ENCODE peak calls at places on chromosomes 5 and 9, in six cellular contexts. M, C, G, K, L and J are unnamed samples.

GRCh38 chr5:72921103-72921502 is 34.7 kb upstream of the FCHO2 start:
- DNase-seq in M (no peak), C (no peak), G (no peak), K (no peak), L (no peak), J (no peak)

GRCh38 chr5:126514159-126515141 is 80.6 kb downstream of the ALDH7A1 start:
- DNase-seq in M (no peak), C (no peak), G (no peak), K (peak; percentile 59), L (no peak), J (no peak)

GRCh38 chr9:111212874-111213273 is 117.2 kb downstream of the OR2K2 start:
- DNase-seq in M (no peak), C (no peak), G (no peak), K (no peak), L (no peak), J (no peak)

GRCh38 chr5:53095931-53096525 is 13.5 kb downstream of the MOCS2 start:
- DNase-seq in M (peak; percentile 50), C (peak; percentile 11), G (peak; percentile 66), K (peak; percentile 78), L (no peak), J (no peak)

GRCh38 chr5:138841531-138841930 is 33.6 kb downstream of the LRRTM2 start:
- DNase-seq in M (no peak), C (no peak), G (no peak), K (no peak), L (no peak), J (no peak)

GRCh38 chr9:38768351-38768761 is 48.4 kb upstream of the FAM240B start:
- DNase-seq in M (no peak), C (no peak), G (no peak), K (no peak), L (no peak), J (no peak)

GRCh38 chr9:6686396-6686795 is 40.9 kb upstream of the GLDC start:
- DNase-seq in M (no peak), C (no peak), G (no peak), K (peak; percentile 18), L (no peak), J (no peak)

GRCh38 chr9:68697846-68698245 is 7.2 kb upstream of the PIP5K1B start:
- DNase-seq in M (no peak), C (no peak), G (no peak), K (no peak), L (no peak), J (no peak)

GRCh38 chr5:88555658-88556057 is 287.0 kb upstream of the TMEM161B start:
- DNase-seq in M (no peak), C (no peak), G (peak; percentile 56), K (no peak), L (no peak), J (no peak)

GRCh38 chr5:95124101-95124500 is 160.8 kb downstream of the MCTP1 start:
- DNase-seq in M (no peak), C (no peak), G (no peak), K (no peak), L (no peak), J (no peak)

GRCh38 chr5:123753349-123754166 is 241.6 kb downstream of the CSNK1G3 start:
- DNase-seq in M (no peak), C (no peak), G (no peak), K (no peak), L (no peak), J (no peak)

GRCh38 chr5:174724484-174725260 is at the start of gene MSX2:
- DNase-seq in M (peak; percentile 72), C (no peak), G (peak; percentile 91), K (peak; percentile 90), L (no peak), J (no peak)

GRCh38 chr9:72675586-72675985 is 154.2 kb downstream of the TMC1 start:
- DNase-seq in M (no peak), C (no peak), G (no peak), K (peak; percentile 51), L (no peak), J (no peak)

GRCh38 chr9:32334112-32334511 is 50.3 kb upstream of the ACO1 start:
- DNase-seq in M (no peak), C (no peak), G (no peak), K (no peak), L (no peak), J (no peak)

GRCh38 chr9:126459546-126459945 is 132.9 kb downstream of the MVB12B start:
- DNase-seq in M (no peak), C (no peak), G (no peak), K (no peak), L (no peak), J (no peak)

GRCh38 chr5:139358064-139358463 is 16.4 kb downstream of the PAIP2 start:
- DNase-seq in M (no peak), C (no peak), G (no peak), K (no peak), L (no peak), J (no peak)

GRCh38 chr5:20229286-20230005 is 241.4 kb upstream of the CDH18 start:
- DNase-seq in M (no peak), C (no peak), G (no peak), K (no peak), L (no peak), J (no peak)

GRCh38 chr5:4990017-4990416 is 150.1 kb upstream of the ADAMTS16 start:
- DNase-seq in M (no peak), C (no peak), G (no peak), K (no peak), L (no peak), J (no peak)

GRCh38 chr5:151864349-151864748 is 60.3 kb downstream of the GLRA1 start:
- DNase-seq in M (no peak), C (no peak), G (no peak), K (no peak), L (no peak), J (no peak)

GRCh38 chr9:116566677-116567488 is 120.2 kb upstream of the TRIM32 start:
- DNase-seq in M (no peak), C (no peak), G (no peak), K (peak; percentile 67), L (no peak), J (no peak)

GRCh38 chr5:73412597-73412988 is 36.0 kb downstream of the FOXD1 start:
- DNase-seq in M (no peak), C (no peak), G (no peak), K (peak; percentile 76), L (no peak), J (no peak)

GRCh38 chr5:103472820-103473219 is 89.8 kb downstream of the NUDT12 start:
- DNase-seq in M (no peak), C (no peak), G (no peak), K (peak; percentile 42), L (no peak), J (no peak)

GRCh38 chr9:111298111-111298510 is 31.9 kb downstream of the OR2K2 start:
- DNase-seq in M (no peak), C (no peak), G (no peak), K (no peak), L (no peak), J (no peak)

GRCh38 chr9:112809351-112809848 is 58.8 kb downstream of the SNX30 start:
- DNase-seq in M (no peak), C (peak; percentile 98), G (no peak), K (no peak), L (no peak), J (no peak)

GRCh38 chr5:20157089-20157488 is 169.1 kb upstream of the CDH18 start:
- DNase-seq in M (no peak), C (no peak), G (no peak), K (no peak), L (no peak), J (no peak)

GRCh38 chr5:170254056-170254455 is 21.3 kb downstream of the C5orf58 start:
- DNase-seq in M (no peak), C (peak; percentile 49), G (no peak), K (no peak), L (no peak), J (no peak)

GRCh38 chr5:31655491-31655890 is 16.6 kb downstream of the PDZD2 start:
- DNase-seq in M (no peak), C (no peak), G (no peak), K (no peak), L (no peak), J (no peak)

GRCh38 chr9:137280478-137281344 is 3.2 kb downstream of the TOR4A start:
- DNase-seq in M (no peak), C (no peak), G (peak; percentile 76), K (no peak), L (no peak), J (no peak)
- TF ChIP-seq CTCF in M (no peak), C (peak; percentile 15), G (peak; percentile 48), K (peak; percentile 50), L (peak; percentile 54), J (peak; percentile 29)

DNA sequence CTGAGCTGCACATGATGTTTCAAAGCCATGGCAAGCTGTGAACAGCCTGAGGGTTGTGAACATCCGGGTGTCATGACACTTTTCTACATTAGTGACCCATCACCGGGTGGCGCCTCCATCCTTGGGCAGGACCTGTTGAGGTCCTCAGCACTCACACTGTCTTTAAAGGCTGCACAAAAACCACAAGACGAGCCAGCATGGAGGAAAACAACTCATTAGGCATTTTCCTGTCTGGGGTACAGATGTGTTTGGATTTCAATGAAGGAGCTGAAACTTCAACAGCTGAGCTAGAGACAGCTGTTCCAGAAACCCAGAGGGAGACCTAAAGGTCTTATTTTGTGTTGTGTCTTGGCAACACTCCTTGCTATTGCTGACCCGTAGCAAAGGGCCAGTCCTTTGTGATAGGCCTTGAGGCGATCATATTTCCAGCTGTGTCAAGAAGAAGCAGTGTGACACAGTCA is 151.9 kb upstream of the VLDLR start:
- DNase-seq in M (peak; percentile 34), C (peak; percentile 7), G (peak; percentile 15), K (peak; percentile 64), L (no peak), J (no peak)
- TF ChIP-seq CTCF in M (no peak), C (no peak), G (no peak), K (no peak), L (no peak), J (peak; percentile 34)

DNA sequence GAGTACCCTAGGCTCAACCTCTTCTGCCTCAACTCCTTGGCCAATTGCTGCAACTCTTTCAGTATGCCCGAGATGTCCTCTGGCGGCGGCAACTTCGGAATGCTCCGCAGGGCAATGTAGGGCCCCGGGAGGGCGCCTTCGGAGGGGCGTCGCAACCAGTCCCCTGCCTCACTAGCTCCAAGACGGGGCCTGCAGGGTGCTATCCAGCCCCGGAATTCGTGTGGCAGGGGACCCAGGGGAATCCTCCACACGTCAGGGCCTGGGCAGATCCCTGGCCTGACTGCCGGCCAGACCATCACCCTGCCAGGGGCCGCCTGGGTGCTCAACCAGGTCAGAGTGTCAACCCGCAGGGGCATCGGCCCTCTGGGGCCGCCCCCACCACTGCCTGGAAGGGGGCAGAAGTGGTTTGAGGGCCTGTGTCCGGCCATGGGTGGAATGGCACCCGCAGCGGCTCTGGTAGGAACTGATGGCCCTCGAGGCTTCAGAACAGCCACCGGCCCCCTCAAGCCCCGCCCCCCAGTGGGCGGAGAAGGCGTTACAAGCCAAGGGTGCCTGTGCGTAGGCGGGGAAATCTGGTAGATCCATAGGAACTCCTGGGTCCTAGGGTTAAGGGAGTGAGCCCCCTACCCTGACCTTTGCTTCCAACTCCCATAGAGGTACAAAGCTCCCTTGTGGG is at the start of gene POU5F2:
- DNase-seq in M (no peak), C (no peak), G (no peak), K (no peak), L (no peak), J (no peak)
- TF ChIP-seq CTCF in M (no peak), C (no peak), G (no peak), K (no peak), L (no peak), J (no peak)

DNA sequence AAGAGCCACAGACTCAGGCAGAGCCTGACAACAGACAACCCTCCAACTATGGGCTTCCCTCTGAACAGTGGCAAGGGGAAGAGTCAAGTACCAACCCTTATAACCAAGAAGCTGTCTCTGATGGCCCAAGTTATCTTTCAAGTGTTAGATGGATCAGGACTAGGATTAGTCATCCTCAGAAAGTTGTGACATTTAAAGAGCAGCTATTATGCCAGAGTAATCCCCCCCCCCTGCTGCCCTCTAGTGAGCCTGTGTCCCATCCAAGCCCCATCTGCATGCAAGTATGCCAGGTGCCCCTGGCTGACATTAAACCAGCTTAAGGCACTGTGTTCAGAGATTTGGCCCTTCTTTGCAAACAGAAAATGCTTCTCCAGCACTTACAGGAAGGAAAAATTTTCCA is 16.8 kb upstream of the SPATA31D1 start:
- DNase-seq in M (no peak), C (no peak), G (no peak), K (no peak), L (no peak), J (no peak)
- TF ChIP-seq CTCF in M (no peak), C (no peak), G (no peak), K (no peak), L (no peak), J (no peak)